ENCODE peak calls at places on chromosome 15, in six cellular contexts. One of them, this sample, is unnamed.

GRCh38 chr15:40927497-40928346 is 1.4 kb upstream of the DLL4 start:
- DNase-seq in cardiac muscle cell: no peak
- DNase-seq in MM.1S: peak
- DNase-seq in OCI-LY7: no peak
- DNase-seq in fibroblast of lung: no peak
- DNase-seq in colonic mucosa: peak
- DNase-seq in this sample: no peak

GRCh38 chr15:66008920-66009572 is 139.8 kb downstream of the RAB11A start:
- DNase-seq in cardiac muscle cell: peak
- DNase-seq in MM.1S: no peak
- DNase-seq in OCI-LY7: no peak
- DNase-seq in fibroblast of lung: no peak
- DNase-seq in colonic mucosa: peak
- DNase-seq in this sample: no peak

GRCh38 chr15:94582368-94582767 is 351.0 kb downstream of the MCTP2 start:
- DNase-seq in cardiac muscle cell: peak
- DNase-seq in MM.1S: peak
- DNase-seq in OCI-LY7: peak
- DNase-seq in fibroblast of lung: no peak
- DNase-seq in colonic mucosa: peak
- DNase-seq in this sample: peak

GRCh38 chr15:43932907-43933306 is 106.1 kb downstream of the WDR76 start:
- DNase-seq in cardiac muscle cell: peak
- DNase-seq in MM.1S: no peak
- DNase-seq in OCI-LY7: no peak
- DNase-seq in fibroblast of lung: no peak
- DNase-seq in colonic mucosa: no peak
- DNase-seq in this sample: no peak

GRCh38 chr15:84823580-84823878 is 6.4 kb downstream of the ALPK3 start:
- DNase-seq in cardiac muscle cell: no peak
- DNase-seq in MM.1S: no peak
- DNase-seq in OCI-LY7: no peak
- DNase-seq in fibroblast of lung: no peak
- DNase-seq in colonic mucosa: no peak
- DNase-seq in this sample: no peak

GRCh38 chr15:90201150-90201943 is at the start of gene SEMA4B:
- DNase-seq in cardiac muscle cell: peak
- DNase-seq in MM.1S: peak
- DNase-seq in OCI-LY7: peak
- DNase-seq in fibroblast of lung: peak
- DNase-seq in colonic mucosa: peak
- DNase-seq in this sample: peak

GRCh38 chr15:96160269-96160668 is 170.2 kb upstream of the NR2F2 start:
- DNase-seq in cardiac muscle cell: peak
- DNase-seq in MM.1S: no peak
- DNase-seq in OCI-LY7: no peak
- DNase-seq in fibroblast of lung: peak
- DNase-seq in colonic mucosa: peak
- DNase-seq in this sample: no peak

GRCh38 chr15:60737217-60737616 is 258.3 kb upstream of the ICE2 start:
- DNase-seq in cardiac muscle cell: no peak
- DNase-seq in MM.1S: no peak
- DNase-seq in OCI-LY7: peak
- DNase-seq in fibroblast of lung: no peak
- DNase-seq in colonic mucosa: no peak
- DNase-seq in this sample: no peak

GRCh38 chr15:58039260-58040035 is 26.1 kb downstream of the ALDH1A2 start:
- DNase-seq in cardiac muscle cell: no peak
- DNase-seq in MM.1S: no peak
- DNase-seq in OCI-LY7: no peak
- DNase-seq in fibroblast of lung: no peak
- DNase-seq in colonic mucosa: no peak
- DNase-seq in this sample: no peak

GRCh38 chr15:90097475-90097874 is 4.8 kb downstream of the IDH2 start:
- DNase-seq in cardiac muscle cell: no peak
- DNase-seq in MM.1S: peak
- DNase-seq in OCI-LY7: peak
- DNase-seq in fibroblast of lung: no peak
- DNase-seq in colonic mucosa: no peak
- DNase-seq in this sample: no peak

GRCh38 chr15:41499109-41499851 is 5.6 kb downstream of the ITPKA start:
- DNase-seq in cardiac muscle cell: no peak
- DNase-seq in MM.1S: no peak
- DNase-seq in OCI-LY7: no peak
- DNase-seq in fibroblast of lung: no peak
- DNase-seq in colonic mucosa: no peak
- DNase-seq in this sample: no peak

GRCh38 chr15:88243156-88243555 is 13.4 kb downstream of the NTRK3 start:
- DNase-seq in cardiac muscle cell: no peak
- DNase-seq in MM.1S: no peak
- DNase-seq in OCI-LY7: no peak
- DNase-seq in fibroblast of lung: no peak
- DNase-seq in colonic mucosa: no peak
- DNase-seq in this sample: no peak

GRCh38 chr15:45187894-45188830 is at the start of gene SHF:
- DNase-seq in cardiac muscle cell: peak
- DNase-seq in MM.1S: no peak
- DNase-seq in OCI-LY7: peak
- DNase-seq in fibroblast of lung: peak
- DNase-seq in colonic mucosa: peak
- DNase-seq in this sample: peak

GRCh38 chr15:78673476-78673875 is 32.5 kb upstream of the CHRNB4 start:
- DNase-seq in cardiac muscle cell: no peak
- DNase-seq in MM.1S: no peak
- DNase-seq in OCI-LY7: no peak
- DNase-seq in fibroblast of lung: no peak
- DNase-seq in colonic mucosa: no peak
- DNase-seq in this sample: peak

GRCh38 chr15:78981532-78982313 is 36.9 kb upstream of the CTSH start:
- DNase-seq in cardiac muscle cell: no peak
- DNase-seq in MM.1S: no peak
- DNase-seq in OCI-LY7: no peak
- DNase-seq in fibroblast of lung: no peak
- DNase-seq in colonic mucosa: no peak
- DNase-seq in this sample: no peak

GRCh38 chr15:90106522-90107117 is 4.4 kb upstream of the IDH2 start:
- DNase-seq in cardiac muscle cell: peak
- DNase-seq in MM.1S: no peak
- DNase-seq in OCI-LY7: no peak
- DNase-seq in fibroblast of lung: peak
- DNase-seq in colonic mucosa: peak
- DNase-seq in this sample: no peak

GRCh38 chr15:73941449-73941848 is 15.2 kb downstream of the LOXL1 start:
- DNase-seq in cardiac muscle cell: no peak
- DNase-seq in MM.1S: no peak
- DNase-seq in OCI-LY7: no peak
- DNase-seq in fibroblast of lung: no peak
- DNase-seq in colonic mucosa: no peak
- DNase-seq in this sample: no peak

GRCh38 chr15:57227181-57227580 is 149.1 kb upstream of the CGNL1 start:
- DNase-seq in cardiac muscle cell: no peak
- DNase-seq in MM.1S: no peak
- DNase-seq in OCI-LY7: no peak
- DNase-seq in fibroblast of lung: peak
- DNase-seq in colonic mucosa: no peak
- DNase-seq in this sample: no peak

GRCh38 chr15:77035999-77036471 is 34.9 kb downstream of the TSPAN3 start:
- DNase-seq in cardiac muscle cell: no peak
- DNase-seq in MM.1S: no peak
- DNase-seq in OCI-LY7: no peak
- DNase-seq in fibroblast of lung: no peak
- DNase-seq in colonic mucosa: peak
- DNase-seq in this sample: no peak

GRCh38 chr15:76938752-76939151 is 7.2 kb downstream of the RCN2 start:
- DNase-seq in cardiac muscle cell: no peak
- DNase-seq in MM.1S: no peak
- DNase-seq in OCI-LY7: no peak
- DNase-seq in fibroblast of lung: no peak
- DNase-seq in colonic mucosa: no peak
- DNase-seq in this sample: no peak

GRCh38 chr15:82043130-82043673 is 2.6 kb downstream of the MEX3B start:
- DNase-seq in cardiac muscle cell: no peak
- DNase-seq in MM.1S: no peak
- DNase-seq in OCI-LY7: no peak
- DNase-seq in fibroblast of lung: peak
- DNase-seq in colonic mucosa: no peak
- DNase-seq in this sample: peak

GRCh38 chr15:68256675-68257450 is 20.7 kb upstream of the FEM1B start:
- DNase-seq in cardiac muscle cell: peak
- DNase-seq in MM.1S: peak
- DNase-seq in OCI-LY7: peak
- DNase-seq in fibroblast of lung: peak
- DNase-seq in colonic mucosa: peak
- DNase-seq in this sample: peak

GRCh38 chr15:91965501-91966180 is 112.1 kb downstream of the SLCO3A1 start:
- DNase-seq in cardiac muscle cell: peak
- DNase-seq in MM.1S: no peak
- DNase-seq in OCI-LY7: no peak
- DNase-seq in fibroblast of lung: peak
- DNase-seq in colonic mucosa: no peak
- DNase-seq in this sample: no peak

DNA sequence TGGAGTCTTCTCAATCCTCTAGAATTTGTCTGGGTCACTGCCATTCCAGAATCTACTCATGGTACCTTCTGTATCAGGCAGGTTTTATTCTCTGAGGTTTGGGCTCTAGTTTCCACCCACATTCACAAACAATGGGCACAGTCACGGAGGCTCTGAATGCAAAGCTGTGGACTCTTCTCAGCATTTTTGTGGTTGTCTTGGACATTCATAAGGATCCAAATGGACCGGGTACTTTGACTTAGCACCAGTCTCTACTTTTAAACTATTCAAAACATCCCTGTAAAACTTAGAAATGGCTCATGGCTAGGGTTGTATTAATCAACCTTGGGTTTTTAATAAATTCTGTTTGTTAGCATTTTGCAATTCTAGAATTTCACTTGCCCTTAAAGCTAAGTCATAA is 277.9 kb upstream of the THBS1 start:
- DNase-seq in cardiac muscle cell: no peak
- DNase-seq in MM.1S: no peak
- DNase-seq in OCI-LY7: no peak
- DNase-seq in fibroblast of lung: no peak
- DNase-seq in colonic mucosa: no peak
- DNase-seq in this sample: no peak
- H3K27ac ChIP-seq in cardiac muscle cell: no peak
- H3K27ac ChIP-seq in MM.1S: no peak
- H3K27ac ChIP-seq in OCI-LY7: no peak
- H3K27ac ChIP-seq in fibroblast of lung: peak
- H3K27ac ChIP-seq in colonic mucosa: no peak
- H3K27ac ChIP-seq in this sample: no peak

GRCh38 chr15:93372209-93372910 is 283.3 kb upstream of the RGMA start:
- DNase-seq in cardiac muscle cell: no peak
- DNase-seq in MM.1S: no peak
- DNase-seq in OCI-LY7: no peak
- DNase-seq in fibroblast of lung: no peak
- DNase-seq in colonic mucosa: no peak
- DNase-seq in this sample: peak
- H3K4me3 ChIP-seq in cardiac muscle cell: no peak
- H3K4me3 ChIP-seq in MM.1S: no peak
- H3K4me3 ChIP-seq in OCI-LY7: no peak
- H3K4me3 ChIP-seq in fibroblast of lung: no peak
- H3K4me3 ChIP-seq in colonic mucosa: no peak
- H3K4me3 ChIP-seq in this sample: no peak

GRCh38 chr15:63469984-63470383 is 34.4 kb upstream of the USP3 start:
- DNase-seq in cardiac muscle cell: no peak
- DNase-seq in MM.1S: no peak
- DNase-seq in OCI-LY7: no peak
- DNase-seq in fibroblast of lung: no peak
- DNase-seq in colonic mucosa: no peak
- DNase-seq in this sample: no peak

GRCh38 chr15:63465104-63465503 is 39.3 kb upstream of the USP3 start:
- DNase-seq in cardiac muscle cell: peak
- DNase-seq in MM.1S: no peak
- DNase-seq in OCI-LY7: no peak
- DNase-seq in fibroblast of lung: peak
- DNase-seq in colonic mucosa: no peak
- DNase-seq in this sample: no peak

GRCh38 chr15:63463793-63464192 is 40.6 kb upstream of the USP3 start:
- DNase-seq in cardiac muscle cell: no peak
- DNase-seq in MM.1S: no peak
- DNase-seq in OCI-LY7: no peak
- DNase-seq in fibroblast of lung: no peak
- DNase-seq in colonic mucosa: peak
- DNase-seq in this sample: no peak

GRCh38 chr15:63469190-63469589 is 35.2 kb upstream of the USP3 start:
- DNase-seq in cardiac muscle cell: no peak
- DNase-seq in MM.1S: no peak
- DNase-seq in OCI-LY7: peak
- DNase-seq in fibroblast of lung: no peak
- DNase-seq in colonic mucosa: no peak
- DNase-seq in this sample: no peak

DNA sequence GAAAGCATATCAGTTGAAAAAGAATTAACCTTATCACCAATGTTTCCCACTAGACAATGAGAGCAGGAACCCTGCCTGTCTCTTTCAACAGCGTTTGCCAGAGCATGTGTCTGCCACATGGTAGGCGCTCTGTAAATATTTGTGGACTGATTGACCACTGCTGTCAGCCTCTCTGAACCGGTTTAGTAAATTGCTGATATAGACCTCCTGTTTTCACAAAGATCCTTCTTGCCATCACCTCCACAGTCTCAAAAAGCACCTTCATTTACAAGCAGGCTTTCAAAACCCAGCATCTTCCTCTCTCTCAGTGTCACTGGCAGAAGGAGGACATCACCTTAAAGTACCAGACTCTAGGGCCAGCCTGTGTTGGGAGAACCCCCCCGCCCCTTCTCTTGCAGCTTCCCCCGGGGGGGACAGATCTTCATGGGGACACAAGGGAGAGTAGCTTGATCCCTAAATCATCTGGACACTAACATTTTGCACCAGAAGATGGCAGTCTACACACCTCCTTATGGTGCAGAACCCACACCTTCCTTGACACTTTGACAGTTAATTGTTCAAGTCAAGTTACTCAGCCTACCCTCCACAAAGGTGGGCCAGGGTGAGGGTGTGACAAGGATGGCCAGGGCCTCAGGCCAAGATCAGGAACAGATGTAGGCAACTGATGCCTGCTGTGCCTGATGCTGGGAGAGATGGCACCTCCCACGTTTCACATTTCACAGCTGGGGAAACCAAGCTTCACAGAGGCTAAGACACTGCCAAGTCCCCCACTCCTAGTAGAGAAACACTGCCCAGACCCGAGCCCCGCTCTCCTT is 37.8 kb upstream of the USP3 start:
- DNase-seq in cardiac muscle cell: peak
- DNase-seq in MM.1S: peak
- DNase-seq in OCI-LY7: peak
- DNase-seq in fibroblast of lung: peak
- DNase-seq in colonic mucosa: peak
- DNase-seq in this sample: peak
- H3K27ac ChIP-seq in cardiac muscle cell: no peak
- H3K27ac ChIP-seq in MM.1S: no peak
- H3K27ac ChIP-seq in OCI-LY7: no peak
- H3K27ac ChIP-seq in fibroblast of lung: no peak
- H3K27ac ChIP-seq in colonic mucosa: no peak
- H3K27ac ChIP-seq in this sample: no peak

DNA sequence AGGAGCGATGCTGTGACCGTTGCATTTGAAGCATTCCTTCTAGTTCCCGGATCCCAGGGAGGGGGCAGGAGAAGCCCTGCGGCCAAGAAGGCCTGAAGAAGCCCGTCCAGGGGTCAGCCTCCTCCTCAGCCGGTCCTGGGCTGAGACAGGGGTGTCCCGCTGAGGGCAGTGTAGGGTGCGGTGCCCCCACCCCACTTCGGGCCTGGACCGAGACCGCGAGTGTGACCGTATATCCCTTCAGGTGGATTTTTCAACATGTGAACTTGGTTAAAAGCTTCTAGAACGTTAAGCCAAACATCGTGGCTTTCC is 2.8 kb downstream of the OCA2 start:
- DNase-seq in cardiac muscle cell: no peak
- DNase-seq in MM.1S: no peak
- DNase-seq in OCI-LY7: no peak
- DNase-seq in fibroblast of lung: peak
- DNase-seq in colonic mucosa: no peak
- DNase-seq in this sample: no peak
- H3K4me3 ChIP-seq in cardiac muscle cell: peak
- H3K4me3 ChIP-seq in MM.1S: peak
- H3K4me3 ChIP-seq in OCI-LY7: peak
- H3K4me3 ChIP-seq in fibroblast of lung: peak
- H3K4me3 ChIP-seq in colonic mucosa: peak
- H3K4me3 ChIP-seq in this sample: peak